ENCODE peak calls at places on chromosomes 6 and 20, in six cellular contexts. E is activated naive CD4-positive, alpha-beta T cell treated with anti-CD3 and anti-CD28 coated beads, Interleukin-2, amount 50 U/mL, for 16 hours; Z is RWPE1; N is HCT116; P is H7; A is small intestine. C is an unnamed sample.
A peak's percentile ranks its signal among the peaks of the same experiment; 100 is the strongest.

GRCh38 chr6:21906826-21907225 is 313.3 kb downstream of the SOX4 start:
- DNase-seq in E (no peak), P (no peak), N (no peak), A (no peak), Z (no peak), C (no peak)

GRCh38 chr6:1316482-1317220 is 4.8 kb downstream of the FOXQ1 start:
- DNase-seq in A (peak; percentile 52), N (no peak), E (no peak), Z (no peak), P (peak; percentile 86), C (peak; percentile 78)

GRCh38 chr6:158050107-158050735 is 68.6 kb downstream of the SYNJ2 start:
- DNase-seq in Z (no peak), E (no peak), A (no peak), P (peak; percentile 29), N (no peak), C (no peak)

GRCh38 chr6:31666337-31666960 is 569 bp downstream of the CSNK2B start:
- DNase-seq in N (no peak), A (no peak), P (no peak), E (no peak), Z (no peak), C (no peak)

GRCh38 chr20:51352790-51353189 is 189.7 kb downstream of the NFATC2 start:
- DNase-seq in P (no peak), A (peak; percentile 55), Z (no peak), E (no peak), N (no peak), C (no peak)

GRCh38 chr6:39791311-39791710 is 865 bp upstream of the DAAM2 start:
- DNase-seq in N (no peak), Z (no peak), E (no peak), A (no peak), P (peak; percentile 57), C (no peak)

GRCh38 chr6:135992739-135993138 is 141.2 kb downstream of the PDE7B start:
- DNase-seq in Z (no peak), E (no peak), P (no peak), N (no peak), A (no peak), C (no peak)

GRCh38 chr20:48609491-48609978 is 218.3 kb downstream of the PREX1 start:
- DNase-seq in A (no peak), E (peak; percentile 3), N (no peak), P (no peak), Z (no peak), C (no peak)

GRCh38 chr6:148720371-148720770 is 26.5 kb upstream of the UST start:
- DNase-seq in N (no peak), P (no peak), E (no peak), Z (no peak), A (no peak), C (no peak)

GRCh38 chr6:149855741-149856140 is 8.4 kb downstream of the LRP11 start:
- DNase-seq in E (no peak), N (no peak), Z (no peak), P (no peak), A (no peak), C (no peak)

GRCh38 chr6:118917550-118918321 is 17.2 kb downstream of the MCM9 start:
- DNase-seq in A (no peak), Z (no peak), N (no peak), E (no peak), P (no peak), C (no peak)

GRCh38 chr20:45032781-45033180 is 66.5 kb downstream of the STK4 start:
- DNase-seq in P (no peak), E (no peak), N (no peak), A (no peak), Z (no peak), C (no peak)

GRCh38 chr6:8736046-8736877 is 300.9 kb upstream of the SLC35B3 start:
- DNase-seq in Z (no peak), N (no peak), E (no peak), A (no peak), P (no peak), C (no peak)

GRCh38 chr6:34412054-34412453 is 13.8 kb downstream of the RPS10 start:
- DNase-seq in E (no peak), P (no peak), Z (no peak), A (no peak), N (no peak), C (no peak)

GRCh38 chr6:158631678-158632537 is 12.6 kb downstream of the DYNLT1 start:
- DNase-seq in E (no peak), N (peak; percentile 69), P (no peak), A (peak; percentile 93), Z (no peak), C (no peak)

GRCh38 chr20:57244221-57244585 is 22.2 kb downstream of the BMP7 start:
- DNase-seq in Z (no peak), N (no peak), E (no peak), A (no peak), P (no peak), C (no peak)

GRCh38 chr20:46219190-46219589 is 89.1 kb downstream of the CDH22 start:
- DNase-seq in Z (no peak), A (no peak), P (no peak), N (no peak), E (no peak), C (no peak)

GRCh38 chr6:157203764-157204163 is 119.6 kb downstream of the TMEM242 start:
- DNase-seq in Z (no peak), P (no peak), E (no peak), N (no peak), A (no peak), C (no peak)

C was measured in neural progenitor cell.